ENCODE peak calls at places on chromosome 16, in six cellular contexts. Q, V, X, A, O and N are unnamed samples.

GRCh38 chr16:55184619-55185018 is 139.4 kb upstream of the IRX6 start:
- DNase-seq in Q (no peak), V (no peak), X (no peak), A (no peak), O (no peak), N (no peak)

GRCh38 chr16:64409762-64410161 is 712.1 kb downstream of the CDH11 start:
- DNase-seq in Q (peak; percentile 10), V (no peak), X (no peak), A (no peak), O (no peak), N (no peak)

GRCh38 chr16:50731989-50732589 is 9.8 kb upstream of the CYLD start:
- DNase-seq in Q (no peak), V (no peak), X (no peak), A (no peak), O (no peak), N (peak; percentile 72)

GRCh38 chr16:3508736-3509135 is 7.9 kb downstream of the CLUAP1 start:
- DNase-seq in Q (no peak), V (no peak), X (no peak), A (no peak), O (no peak), N (no peak)

GRCh38 chr16:28531777-28532744 is 6.7 kb downstream of the NUPR1 start:
- DNase-seq in Q (peak; percentile 92), V (peak; percentile 89), X (no peak), A (no peak), O (peak; percentile 88), N (no peak)

GRCh38 chr16:66306366-66307150 is 59.9 kb upstream of the CDH5 start:
- DNase-seq in Q (no peak), V (no peak), X (no peak), A (no peak), O (no peak), N (no peak)

GRCh38 chr16:19331794-19332193 is 46.3 kb downstream of the CLEC19A start:
- DNase-seq in Q (no peak), V (no peak), X (no peak), A (no peak), O (no peak), N (no peak)

GRCh38 chr16:66601471-66601870 is 3.0 kb upstream of the CMTM3 start:
- DNase-seq in Q (no peak), V (no peak), X (no peak), A (no peak), O (no peak), N (no peak)

GRCh38 chr16:81485225-81485624 is 40.6 kb downstream of the CMIP start:
- DNase-seq in Q (no peak), V (no peak), X (no peak), A (no peak), O (no peak), N (no peak)

GRCh38 chr16:72050769-72051464 is 3.4 kb upstream of the HP start:
- DNase-seq in Q (no peak), V (no peak), X (no peak), A (no peak), O (peak; percentile 38), N (no peak)

GRCh38 chr16:9012848-9013507 is 49.3 kb upstream of the USP7 start:
- DNase-seq in Q (no peak), V (no peak), X (no peak), A (no peak), O (no peak), N (no peak)

GRCh38 chr16:63890072-63890471 is 1231.8 kb downstream of the CDH11 start:
- DNase-seq in Q (peak; percentile 28), V (no peak), X (no peak), A (no peak), O (no peak), N (no peak)

GRCh38 chr16:88030498-88030897 is 79.3 kb downstream of the BANP start:
- DNase-seq in Q (no peak), V (no peak), X (no peak), A (no peak), O (no peak), N (no peak)

GRCh38 chr16:54930034-54930938 is at the start of gene IRX5:
- DNase-seq in Q (peak; percentile 83), V (peak; percentile 93), X (peak; percentile 81), A (peak; percentile 69), O (peak; percentile 93), N (peak; percentile 97)

GRCh38 chr16:425740-426114 is 278 bp downstream of the RAB11FIP3 start:
- DNase-seq in Q (no peak), V (no peak), X (no peak), A (peak; percentile 19), O (no peak), N (no peak)

GRCh38 chr16:4265676-4266075 is 7.1 kb downstream of the TFAP4 start:
- DNase-seq in Q (peak; percentile 64), V (no peak), X (no peak), A (no peak), O (no peak), N (no peak)

GRCh38 chr16:56822966-56823739 is 41.9 kb upstream of the SLC12A3 start:
- DNase-seq in Q (no peak), V (no peak), X (no peak), A (no peak), O (no peak), N (no peak)

GRCh38 chr16:56828641-56829040 is 36.4 kb upstream of the SLC12A3 start:
- DNase-seq in Q (no peak), V (no peak), X (no peak), A (no peak), O (no peak), N (no peak)

GRCh38 chr16:56824804-56825203 is 40.2 kb upstream of the SLC12A3 start:
- DNase-seq in Q (no peak), V (no peak), X (no peak), A (no peak), O (no peak), N (no peak)

GRCh38 chr16:56825821-56826220 is 39.2 kb upstream of the SLC12A3 start:
- DNase-seq in Q (no peak), V (no peak), X (no peak), A (no peak), O (no peak), N (no peak)

DNA sequence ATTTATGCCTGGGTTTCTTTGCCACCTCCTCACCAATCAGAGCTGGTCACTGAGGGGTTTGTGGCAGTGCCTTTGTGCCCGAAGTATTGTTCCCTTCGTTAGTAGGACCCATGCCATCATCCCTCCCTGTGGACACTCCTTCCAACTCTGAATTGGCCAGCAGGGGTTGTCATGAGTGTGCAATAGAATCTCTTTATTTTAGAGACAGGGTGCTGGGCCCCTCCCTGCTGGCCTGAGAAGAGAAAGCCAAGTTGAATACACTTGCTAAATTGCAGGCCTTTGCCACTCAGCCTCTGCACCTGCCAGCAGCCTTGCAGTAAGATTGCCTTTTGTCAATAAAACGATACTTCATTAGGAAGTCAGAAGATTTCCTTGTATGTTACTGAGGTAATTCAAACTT is 40.7 kb upstream of the SLC12A3 start:
- DNase-seq in Q (no peak), V (peak; percentile 59), X (peak; percentile 25), A (no peak), O (peak; percentile 38), N (no peak)
- TF ChIP-seq CTCF in Q (no peak), V (no peak), X (peak; percentile 20), A (no peak), O (no peak), N (peak; percentile 33)

GRCh38 chr16:84584678-84585077 is 33.2 kb downstream of the COTL1 start:
- DNase-seq in Q (no peak), V (no peak), X (no peak), A (no peak), O (no peak), N (no peak)

GRCh38 chr16:84581161-84581560 is 36.7 kb downstream of the COTL1 start:
- DNase-seq in Q (no peak), V (no peak), X (no peak), A (no peak), O (no peak), N (no peak)

GRCh38 chr16:84585472-84585871 is 32.4 kb downstream of the COTL1 start:
- DNase-seq in Q (no peak), V (no peak), X (no peak), A (no peak), O (no peak), N (no peak)

GRCh38 chr16:84583995-84584394 is 33.9 kb downstream of the COTL1 start:
- DNase-seq in Q (no peak), V (no peak), X (no peak), A (no peak), O (no peak), N (no peak)

GRCh38 chr16:84582958-84583516 is 34.8 kb downstream of the COTL1 start:
- DNase-seq in Q (peak; percentile 49), V (no peak), X (no peak), A (no peak), O (peak; percentile 43), N (no peak)
- TF ChIP-seq CTCF in Q (no peak), V (no peak), X (no peak), A (no peak), O (no peak), N (no peak)

GRCh38 chr16:15049581-15050180 is 6.2 kb downstream of the NTAN1 start:
- DNase-seq in Q (no peak), V (no peak), X (no peak), A (no peak), O (no peak), N (no peak)

GRCh38 chr16:15043344-15043743 is 12.5 kb downstream of the NTAN1 start:
- DNase-seq in Q (no peak), V (no peak), X (no peak), A (peak; percentile 38), O (no peak), N (no peak)

GRCh38 chr16:15051387-15051951 is 4.4 kb downstream of the NTAN1 start:
- DNase-seq in Q (no peak), V (no peak), X (no peak), A (no peak), O (no peak), N (no peak)

GRCh38 chr16:15044286-15044685 is 11.6 kb downstream of the NTAN1 start:
- DNase-seq in Q (no peak), V (peak; percentile 19), X (no peak), A (no peak), O (no peak), N (no peak)

DNA sequence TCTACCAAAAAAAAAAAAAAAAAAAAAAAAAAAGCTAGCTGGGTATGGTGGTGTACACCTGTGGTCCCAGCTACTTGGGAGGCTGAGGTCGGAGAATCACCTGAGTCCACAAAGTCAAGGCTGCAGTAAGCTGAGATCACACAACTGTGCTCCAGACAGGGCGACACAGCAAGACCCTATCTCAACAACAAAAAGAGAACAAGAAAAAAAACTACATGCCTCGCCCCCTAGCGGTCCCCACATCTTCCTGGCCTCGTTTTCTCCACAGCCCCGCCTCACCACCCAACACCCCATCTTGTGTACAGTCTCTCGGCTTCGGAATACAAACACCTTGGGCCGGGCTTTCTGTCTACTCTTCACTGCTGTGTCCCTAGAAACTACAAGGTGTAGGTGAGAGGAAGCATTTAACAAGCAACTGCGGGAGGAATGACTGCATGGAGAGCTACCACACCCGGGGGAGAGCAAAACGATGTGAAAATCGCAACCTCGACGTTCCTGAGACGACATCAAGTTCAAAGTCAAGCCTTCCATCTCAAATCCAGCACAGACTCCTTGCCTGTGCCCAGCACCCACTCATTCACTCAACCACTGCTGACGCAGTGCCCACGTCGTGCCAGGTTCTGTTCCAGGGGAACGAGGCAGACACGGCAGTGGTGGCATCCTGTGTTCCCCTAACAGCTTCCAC is 9.0 kb downstream of the NTAN1 start:
- DNase-seq in Q (no peak), V (peak; percentile 23), X (peak; percentile 39), A (no peak), O (no peak), N (no peak)
- TF ChIP-seq CTCF in Q (no peak), V (no peak), X (peak; percentile 43), A (no peak), O (no peak), N (no peak)

GRCh38 chr16:17839272-17839671 is 368.5 kb upstream of the XYLT1 start:
- DNase-seq in Q (no peak), V (no peak), X (no peak), A (no peak), O (no peak), N (no peak)
- TF ChIP-seq CTCF in Q (no peak), V (no peak), X (no peak), A (no peak), O (no peak), N (no peak)